ENCODE peak calls at places on chromosomes 1 and 21, in four cellular contexts. One of them, this sample, is unnamed.
A peak's percentile ranks its signal among the peaks of the same experiment; 100 is the strongest.

GRCh38 chr21:43881283-43881682 is 16.3 kb downstream of the AGPAT3 start:
- DNase-seq in IMR-90: no peak
- DNase-seq in K562: no peak
- DNase-seq in HepG2: no peak
- DNase-seq in this sample: no peak

GRCh38 chr1:226649780-226650179 is 89.3 kb downstream of the ITPKB start:
- DNase-seq in IMR-90: peak; percentile 43
- DNase-seq in K562: no peak
- DNase-seq in HepG2: no peak
- DNase-seq in this sample: peak; percentile 28

GRCh38 chr1:31669433-31669785 is 24.7 kb upstream of the PEF1 start:
- DNase-seq in IMR-90: no peak
- DNase-seq in K562: no peak
- DNase-seq in HepG2: no peak
- DNase-seq in this sample: no peak

GRCh38 chr1:39395357-39395831 is 96.0 kb upstream of the BMP8A start:
- DNase-seq in IMR-90: peak; percentile 90
- DNase-seq in K562: no peak
- DNase-seq in HepG2: peak; percentile 21
- DNase-seq in this sample: peak; percentile 64

GRCh38 chr1:171817511-171818265 is 23.6 kb upstream of the DNM3 start:
- DNase-seq in IMR-90: peak; percentile 76
- DNase-seq in K562: peak; percentile 31
- DNase-seq in HepG2: peak; percentile 30
- DNase-seq in this sample: peak; percentile 82

GRCh38 chr1:54294846-54295245 is 94.9 kb downstream of the MRPL37 start:
- DNase-seq in IMR-90: peak; percentile 60
- DNase-seq in K562: no peak
- DNase-seq in HepG2: no peak
- DNase-seq in this sample: no peak

GRCh38 chr1:228318823-228319241 is 87.8 kb downstream of the TRIM11 start:
- DNase-seq in IMR-90: no peak
- DNase-seq in K562: no peak
- DNase-seq in HepG2: no peak
- DNase-seq in this sample: no peak

GRCh38 chr21:38796426-38796825 is 9.3 kb upstream of the ETS2 start:
- DNase-seq in IMR-90: peak; percentile 56
- DNase-seq in K562: peak; percentile 46
- DNase-seq in HepG2: no peak
- DNase-seq in this sample: no peak

GRCh38 chr1:111624382-111624781 is 4.8 kb downstream of the RAP1A start:
- DNase-seq in IMR-90: no peak
- DNase-seq in K562: no peak
- DNase-seq in HepG2: no peak
- DNase-seq in this sample: no peak

GRCh38 chr1:181726608-181727007 is 243.3 kb downstream of the CACNA1E start:
- DNase-seq in IMR-90: no peak
- DNase-seq in K562: no peak
- DNase-seq in HepG2: no peak
- DNase-seq in this sample: no peak

GRCh38 chr1:38152351-38153082 is 105.9 kb upstream of the POU3F1 start:
- DNase-seq in IMR-90: no peak
- DNase-seq in K562: no peak
- DNase-seq in HepG2: peak; percentile 27
- DNase-seq in this sample: peak; percentile 14

GRCh38 chr1:153465728-153466625 is 5.5 kb upstream of the S100A7 start:
- DNase-seq in IMR-90: peak; percentile 8
- DNase-seq in K562: peak; percentile 73
- DNase-seq in HepG2: peak; percentile 12
- DNase-seq in this sample: peak; percentile 58

GRCh38 chr1:29711582-29712274 is 475.4 kb downstream of the PTPRU start:
- DNase-seq in IMR-90: peak; percentile 78
- DNase-seq in K562: no peak
- DNase-seq in HepG2: no peak
- DNase-seq in this sample: no peak

GRCh38 chr1:156489166-156489934 is 11.2 kb downstream of the MEF2D start:
- DNase-seq in IMR-90: peak; percentile 36
- DNase-seq in K562: peak; percentile 63
- DNase-seq in HepG2: no peak
- DNase-seq in this sample: no peak

GRCh38 chr21:34771512-34772028 is 102.8 kb downstream of the CLIC6 start:
- DNase-seq in IMR-90: peak; percentile 81
- DNase-seq in K562: no peak
- DNase-seq in HepG2: peak; percentile 89
- DNase-seq in this sample: peak; percentile 57

GRCh38 chr1:64320470-64320869 is 117.0 kb downstream of the UBE2U start:
- DNase-seq in IMR-90: peak; percentile 18
- DNase-seq in K562: no peak
- DNase-seq in HepG2: no peak
- DNase-seq in this sample: peak; percentile 10

GRCh38 chr1:61300899-61301298 is 218.5 kb downstream of the NFIA start:
- DNase-seq in IMR-90: no peak
- DNase-seq in K562: no peak
- DNase-seq in HepG2: no peak
- DNase-seq in this sample: no peak

GRCh38 chr1:178408869-178409268 is 87.9 kb downstream of the CLEC20A start:
- DNase-seq in IMR-90: peak; percentile 8
- DNase-seq in K562: no peak
- DNase-seq in HepG2: no peak
- DNase-seq in this sample: no peak

GRCh38 chr1:226646026-226646869 is 92.8 kb downstream of the ITPKB start:
- DNase-seq in IMR-90: no peak
- DNase-seq in K562: no peak
- DNase-seq in HepG2: no peak
- DNase-seq in this sample: no peak

GRCh38 chr1:206866062-206866461 is 639 bp downstream of the IL20 start:
- DNase-seq in IMR-90: peak; percentile 51
- DNase-seq in K562: no peak
- DNase-seq in HepG2: no peak
- DNase-seq in this sample: no peak

GRCh38 chr1:222618880-222619321 is 1.0 kb downstream of the MIA3 start:
- DNase-seq in IMR-90: peak; percentile 29
- DNase-seq in K562: peak; percentile 53
- DNase-seq in HepG2: peak; percentile 9
- DNase-seq in this sample: no peak

GRCh38 chr1:66761273-66761672 is 9.0 kb downstream of the DYNLT5 start:
- DNase-seq in IMR-90: peak; percentile 23
- DNase-seq in K562: no peak
- DNase-seq in HepG2: no peak
- DNase-seq in this sample: no peak

GRCh38 chr1:58809327-58810040 is 25.6 kb upstream of the JUN start:
- DNase-seq in IMR-90: peak; percentile 73
- DNase-seq in K562: no peak
- DNase-seq in HepG2: peak; percentile 65
- DNase-seq in this sample: no peak
- TF ChIP-seq MAZ in IMR-90: no peak
- TF ChIP-seq MAZ in K562: no peak
- TF ChIP-seq MAZ in HepG2: no peak
- TF ChIP-seq MAZ in this sample: no peak

GRCh38 chr1:188317894-188318293 is 1489.1 kb downstream of the PLA2G4A start:
- DNase-seq in IMR-90: no peak
- DNase-seq in K562: no peak
- DNase-seq in HepG2: no peak
- DNase-seq in this sample: no peak

GRCh38 chr1:188314557-188315137 is 1485.9 kb downstream of the PLA2G4A start:
- DNase-seq in IMR-90: no peak
- DNase-seq in K562: no peak
- DNase-seq in HepG2: no peak
- DNase-seq in this sample: no peak
- TF ChIP-seq MAZ in IMR-90: no peak
- TF ChIP-seq MAZ in K562: no peak
- TF ChIP-seq MAZ in HepG2: no peak
- TF ChIP-seq MAZ in this sample: no peak

GRCh38 chr1:10897321-10897980 is 101.0 kb upstream of the CASZ1 start:
- DNase-seq in IMR-90: no peak
- DNase-seq in K562: no peak
- DNase-seq in HepG2: no peak
- DNase-seq in this sample: no peak
- TF ChIP-seq MAZ in IMR-90: no peak
- TF ChIP-seq MAZ in K562: no peak
- TF ChIP-seq MAZ in HepG2: no peak
- TF ChIP-seq MAZ in this sample: no peak

GRCh38 chr1:5297199-5297877 is 642.9 kb downstream of the AJAP1 start:
- DNase-seq in IMR-90: no peak
- DNase-seq in K562: no peak
- DNase-seq in HepG2: no peak
- DNase-seq in this sample: no peak
- TF ChIP-seq MAZ in IMR-90: no peak
- TF ChIP-seq MAZ in K562: no peak
- TF ChIP-seq MAZ in HepG2: no peak
- TF ChIP-seq MAZ in this sample: no peak

GRCh38 chr1:185961664-185962063 is 227.5 kb downstream of the HMCN1 start:
- DNase-seq in IMR-90: peak; percentile 51
- DNase-seq in K562: no peak
- DNase-seq in HepG2: no peak
- DNase-seq in this sample: no peak

GRCh38 chr1:185969028-185969427 is 234.8 kb downstream of the HMCN1 start:
- DNase-seq in IMR-90: peak; percentile 59
- DNase-seq in K562: no peak
- DNase-seq in HepG2: no peak
- DNase-seq in this sample: no peak

GRCh38 chr1:185965870-185966269 is 231.7 kb downstream of the HMCN1 start:
- DNase-seq in IMR-90: no peak
- DNase-seq in K562: no peak
- DNase-seq in HepG2: no peak
- DNase-seq in this sample: no peak

GRCh38 chr1:185966487-185966886 is 232.3 kb downstream of the HMCN1 start:
- DNase-seq in IMR-90: no peak
- DNase-seq in K562: no peak
- DNase-seq in HepG2: no peak
- DNase-seq in this sample: no peak

GRCh38 chr1:185964946-185965345 is 230.8 kb downstream of the HMCN1 start:
- DNase-seq in IMR-90: peak; percentile 29
- DNase-seq in K562: no peak
- DNase-seq in HepG2: no peak
- DNase-seq in this sample: no peak
- TF ChIP-seq MAZ in IMR-90: no peak
- TF ChIP-seq MAZ in K562: no peak
- TF ChIP-seq MAZ in HepG2: no peak
- TF ChIP-seq MAZ in this sample: no peak

GRCh38 chr1:211331011-211331709 is 4.5 kb downstream of the TRAF5 start:
- DNase-seq in IMR-90: peak; percentile 68
- DNase-seq in K562: no peak
- DNase-seq in HepG2: no peak
- DNase-seq in this sample: no peak
- TF ChIP-seq MAZ in IMR-90: no peak
- TF ChIP-seq MAZ in K562: no peak
- TF ChIP-seq MAZ in HepG2: no peak
- TF ChIP-seq MAZ in this sample: no peak

DNA sequence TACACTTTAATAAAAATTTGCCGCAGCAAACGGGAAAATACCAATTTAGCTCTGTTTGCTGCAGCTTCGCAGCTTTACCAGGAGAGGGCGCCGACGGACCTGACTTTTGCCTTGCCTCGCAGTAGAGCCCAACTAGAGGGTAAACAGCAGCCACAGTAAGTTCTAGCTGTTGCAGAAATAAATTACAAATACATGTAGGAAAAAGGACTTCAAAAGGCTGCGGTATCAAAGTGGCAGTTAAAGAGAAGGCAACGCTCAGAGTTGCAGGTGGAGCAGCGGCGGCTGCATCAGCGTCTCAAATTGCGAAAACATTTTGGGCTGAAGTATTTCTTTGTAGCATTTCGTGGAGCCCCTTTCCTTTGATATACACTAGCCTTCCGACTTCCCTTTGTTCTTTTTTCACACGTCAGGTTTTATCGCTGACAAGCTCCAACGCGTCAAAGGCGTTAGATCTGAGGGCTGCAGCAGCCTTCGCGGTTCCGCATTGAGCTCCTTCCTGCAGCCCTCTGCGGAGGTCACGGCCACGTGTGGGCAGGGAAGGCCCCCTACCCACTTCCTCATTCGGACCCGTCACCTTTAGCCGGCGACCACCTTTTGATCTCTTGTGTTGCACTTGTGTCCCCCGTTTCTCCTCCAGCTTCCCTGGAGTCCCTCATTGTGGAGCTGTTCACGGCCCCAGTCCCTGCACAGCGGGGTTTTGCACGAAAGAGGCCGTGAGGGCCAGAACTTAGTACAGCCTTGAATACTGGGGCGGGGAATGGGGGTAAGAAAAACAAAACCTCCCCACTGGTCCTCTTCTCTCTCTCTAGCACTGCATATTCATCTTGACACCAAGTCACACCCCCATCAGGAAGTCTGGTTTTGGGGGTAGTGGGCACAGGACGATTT is 72.8 kb downstream of the S1PR1 start:
- DNase-seq in IMR-90: peak; percentile 56
- DNase-seq in K562: peak; percentile 56
- DNase-seq in HepG2: peak; percentile 35
- DNase-seq in this sample: peak; percentile 12
- TF ChIP-seq MAZ in IMR-90: no peak
- TF ChIP-seq MAZ in K562: no peak
- TF ChIP-seq MAZ in HepG2: no peak
- TF ChIP-seq MAZ in this sample: no peak